ENCODE peak calls at places on chromosomes 13 and 19, in seven cellular contexts. I is Peyer's patch, Y is adrenal gland, U is transverse colon, C is esophagus squamous epithelium, P is tibial nerve, F is A549. D is an unnamed sample.

GRCh38 chr13:107329991-107330390 is 762.1 kb upstream of the ARGLU1 start:
- DNase-seq in I (no peak), Y (no peak), U (no peak), C (no peak), P (no peak), F (no peak), D (no peak)

GRCh38 chr13:81602236-81602635 is 1261.3 kb upstream of the SPRY2 start:
- DNase-seq in I (no peak), Y (no peak), U (no peak), C (no peak), P (no peak), F (no peak), D (no peak)

GRCh38 chr19:50203281-50204080 is at the start of gene MYH14:
- DNase-seq in I (no peak), Y (peak), U (peak), C (no peak), P (peak), F (peak), D (no peak)

GRCh38 chr19:8504171-8504570 is 1.7 kb upstream of the PRAM1 start:
- DNase-seq in I (no peak), Y (no peak), U (no peak), C (no peak), P (no peak), F (no peak), D (peak)

GRCh38 chr19:46489445-46490272 is 6.0 kb downstream of the PNMA8B start:
- DNase-seq in I (no peak), Y (peak), U (peak), C (no peak), P (peak), F (no peak), D (no peak)

GRCh38 chr19:52993342-52994178 is 20.2 kb upstream of the ERVV-1 start:
- DNase-seq in I (peak), Y (peak), U (peak), C (no peak), P (peak), F (peak), D (peak)

GRCh38 chr13:112885782-112886268 is 83.2 kb upstream of the MCF2L start:
- DNase-seq in I (no peak), Y (peak), U (peak), C (no peak), P (peak), F (peak), D (no peak)

GRCh38 chr13:47146991-47147783 is 250.3 kb upstream of the HTR2A start:
- DNase-seq in I (no peak), Y (no peak), U (no peak), C (no peak), P (no peak), F (no peak), D (no peak)

GRCh38 chr13:59991395-59991794 is 172.3 kb downstream of the DIAPH3 start:
- DNase-seq in I (no peak), Y (no peak), U (no peak), C (no peak), P (no peak), F (no peak), D (no peak)

GRCh38 chr19:18587561-18587960 is 1.0 kb upstream of the REX1BD start:
- DNase-seq in I (no peak), Y (no peak), U (no peak), C (no peak), P (no peak), F (no peak), D (no peak)

GRCh38 chr13:26425439-26426358 is 131.8 kb upstream of the WASF3 start:
- DNase-seq in I (no peak), Y (no peak), U (peak), C (no peak), P (no peak), F (no peak), D (no peak)

GRCh38 chr19:571127-571974 is 1.0 kb upstream of the BSG start:
- DNase-seq in I (peak), Y (peak), U (peak), C (no peak), P (no peak), F (peak), D (peak)

GRCh38 chr19:1718382-1719315 is 34.7 kb upstream of the ONECUT3 start:
- DNase-seq in I (no peak), Y (no peak), U (no peak), C (no peak), P (no peak), F (no peak), D (no peak)

GRCh38 chr13:21933001-21933400 is 262.1 kb downstream of the FGF9 start:
- DNase-seq in I (no peak), Y (no peak), U (no peak), C (no peak), P (no peak), F (no peak), D (no peak)

GRCh38 chr19:49939721-49940481 is 10.6 kb upstream of the NUP62 start:
- DNase-seq in I (no peak), Y (no peak), U (no peak), C (no peak), P (no peak), F (peak), D (no peak)

GRCh38 chr13:47594833-47595232 is 406.2 kb downstream of the SUCLA2 start:
- DNase-seq in I (no peak), Y (no peak), U (no peak), C (no peak), P (no peak), F (peak), D (peak)

GRCh38 chr13:59880468-59880867 is 283.3 kb downstream of the DIAPH3 start:
- DNase-seq in I (no peak), Y (no peak), U (no peak), C (no peak), P (no peak), F (no peak), D (no peak)

GRCh38 chr13:65594255-65594654 is 1635.9 kb downstream of the PCDH9 start:
- DNase-seq in I (no peak), Y (no peak), U (no peak), C (no peak), P (no peak), F (no peak), D (no peak)

GRCh38 chr19:15373644-15374043 is 5.9 kb downstream of the AKAP8 start:
- DNase-seq in I (no peak), Y (no peak), U (no peak), C (no peak), P (no peak), F (no peak), D (no peak)

GRCh38 chr13:24341439-24341838 is 32.1 kb downstream of the C1QTNF9 start:
- DNase-seq in I (no peak), Y (no peak), U (no peak), C (no peak), P (no peak), F (no peak), D (peak)

GRCh38 chr13:42280537-42280936 is 8.6 kb downstream of the AKAP11 start:
- DNase-seq in I (no peak), Y (no peak), U (no peak), C (no peak), P (no peak), F (no peak), D (no peak)

GRCh38 chr19:49851456-49852259 is 699 bp downstream of the PTOV1 start:
- DNase-seq in I (peak), Y (peak), U (no peak), C (no peak), P (no peak), F (no peak), D (no peak)

GRCh38 chr19:982567-983170 is 1.5 kb upstream of the WDR18 start:
- DNase-seq in I (peak), Y (peak), U (peak), C (no peak), P (no peak), F (peak), D (peak)

GRCh38 chr19:49556412-49557398 is 23.7 kb downstream of the NOSIP start:
- DNase-seq in I (no peak), Y (peak), U (no peak), C (no peak), P (no peak), F (no peak), D (no peak)

GRCh38 chr13:58906329-58907007 is 1257.3 kb downstream of the DIAPH3 start:
- DNase-seq in I (no peak), Y (no peak), U (no peak), C (no peak), P (no peak), F (no peak), D (no peak)

GRCh38 chr13:94416454-94417080 is 62.9 kb downstream of the DCT start:
- DNase-seq in I (no peak), Y (no peak), U (no peak), C (no peak), P (no peak), F (peak), D (peak)

GRCh38 chr13:59750860-59751259 is 412.9 kb downstream of the DIAPH3 start:
- DNase-seq in I (no peak), Y (no peak), U (no peak), C (no peak), P (no peak), F (no peak), D (no peak)

GRCh38 chr19:9431475-9431874 is 3.9 kb downstream of the ZNF266 start:
- DNase-seq in I (no peak), Y (no peak), U (no peak), C (no peak), P (no peak), F (no peak), D (peak)

GRCh38 chr13:26184791-26185250 is 37.3 kb downstream of the RNF6 start:
- DNase-seq in I (peak), Y (peak), U (peak), C (peak), P (peak), F (peak), D (peak)

GRCh38 chr13:44243198-44243852 is 130.3 kb upstream of the SERP2 start:
- DNase-seq in I (no peak), Y (peak), U (peak), C (no peak), P (no peak), F (peak), D (peak)

GRCh38 chr13:94168784-94169512 is 310.5 kb downstream of the DCT start:
- DNase-seq in I (no peak), Y (no peak), U (no peak), C (no peak), P (no peak), F (no peak), D (no peak)

GRCh38 chr13:111316161-111316730 is 4.2 kb upstream of the TEX29 start:
- DNase-seq in I (no peak), Y (no peak), U (no peak), C (no peak), P (no peak), F (no peak), D (no peak)

GRCh38 chr19:47243364-47243775 is 12.4 kb upstream of the BBC3 start:
- DNase-seq in I (no peak), Y (no peak), U (no peak), C (no peak), P (no peak), F (no peak), D (no peak)

DNA sequence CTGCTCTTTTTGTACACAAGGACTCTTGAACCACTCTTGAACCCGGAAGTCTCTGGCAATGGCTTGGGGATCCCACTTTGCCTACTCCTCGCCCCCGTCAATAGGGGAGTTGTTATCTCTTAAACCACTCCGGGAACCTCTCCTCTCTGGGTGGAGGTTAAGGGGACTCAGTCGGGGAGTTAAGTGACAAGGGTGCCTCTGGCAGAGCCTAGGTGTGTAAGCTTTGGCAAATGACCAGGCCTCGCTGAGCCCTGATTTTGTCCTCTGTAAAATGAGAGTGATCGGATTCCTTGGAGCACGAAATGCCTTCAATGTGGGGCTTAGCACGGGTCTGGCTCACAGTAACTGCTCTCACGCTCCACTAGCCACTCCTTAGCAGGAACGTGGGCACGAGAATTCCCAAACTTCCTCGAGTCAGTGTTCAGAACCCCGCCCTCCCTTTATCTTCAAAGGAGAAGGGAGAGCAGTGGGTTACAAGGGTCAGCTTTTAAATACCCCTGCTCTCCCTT is 193.3 kb downstream of the KATNAL1 start:
- DNase-seq in I (no peak), Y (no peak), U (peak), C (no peak), P (no peak), F (no peak), D (no peak)
- H3K4me3 ChIP-seq in I (peak), Y (peak), U (no peak), C (peak), P (no peak), F (peak), D (peak)

DNA sequence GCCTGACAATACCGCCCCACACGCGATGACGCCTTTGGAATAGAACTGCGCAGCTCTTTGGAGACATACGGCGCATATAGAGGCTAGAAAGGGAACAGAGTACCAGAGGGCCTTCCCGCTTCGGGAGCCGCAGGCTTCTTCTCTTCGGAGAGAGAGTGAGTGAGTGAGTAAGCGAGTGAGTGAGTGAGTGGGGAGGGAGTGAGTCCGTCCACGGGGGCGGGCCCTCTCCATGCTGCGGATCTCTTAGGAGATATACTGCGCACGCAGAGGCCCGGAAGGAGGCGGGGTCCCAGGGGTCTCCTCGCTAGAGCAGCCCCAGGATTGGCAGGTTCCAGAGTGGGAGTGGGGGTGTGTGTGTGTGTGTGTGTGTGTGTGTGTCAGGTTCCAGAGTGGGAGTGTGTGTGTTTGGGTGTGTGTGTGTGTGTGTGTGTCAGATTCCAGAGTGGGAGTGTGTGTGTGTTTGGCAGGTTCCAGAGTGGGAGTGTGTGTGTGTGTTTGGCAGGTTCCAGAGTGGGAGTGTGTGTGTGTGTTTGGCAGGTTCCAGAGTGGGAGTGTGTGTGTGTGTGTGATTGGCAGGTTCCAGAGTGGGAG is 97.0 kb downstream of the INSR start:
- DNase-seq in I (peak), Y (peak), U (peak), C (peak), P (peak), F (peak), D (peak)
- TF ChIP-seq POLR2A in I (peak), Y (peak), U (no peak), C (no peak), P (no peak), F (no peak), D (no peak)

GRCh38 chr19:4060621-4061177 is 6.0 kb downstream of the ZBTB7A start:
- DNase-seq in I (no peak), Y (no peak), U (peak), C (no peak), P (no peak), F (no peak), D (no peak)

GRCh38 chr19:4058696-4059492 is 7.8 kb downstream of the ZBTB7A start:
- DNase-seq in I (no peak), Y (no peak), U (peak), C (no peak), P (no peak), F (no peak), D (no peak)

GRCh38 chr19:4059493-4059880 is 7.2 kb downstream of the ZBTB7A start:
- DNase-seq in I (no peak), Y (no peak), U (peak), C (no peak), P (no peak), F (no peak), D (no peak)

GRCh38 chr19:4061178-4061682 is 5.5 kb downstream of the ZBTB7A start:
- DNase-seq in I (peak), Y (peak), U (peak), C (no peak), P (peak), F (peak), D (no peak)

DNA sequence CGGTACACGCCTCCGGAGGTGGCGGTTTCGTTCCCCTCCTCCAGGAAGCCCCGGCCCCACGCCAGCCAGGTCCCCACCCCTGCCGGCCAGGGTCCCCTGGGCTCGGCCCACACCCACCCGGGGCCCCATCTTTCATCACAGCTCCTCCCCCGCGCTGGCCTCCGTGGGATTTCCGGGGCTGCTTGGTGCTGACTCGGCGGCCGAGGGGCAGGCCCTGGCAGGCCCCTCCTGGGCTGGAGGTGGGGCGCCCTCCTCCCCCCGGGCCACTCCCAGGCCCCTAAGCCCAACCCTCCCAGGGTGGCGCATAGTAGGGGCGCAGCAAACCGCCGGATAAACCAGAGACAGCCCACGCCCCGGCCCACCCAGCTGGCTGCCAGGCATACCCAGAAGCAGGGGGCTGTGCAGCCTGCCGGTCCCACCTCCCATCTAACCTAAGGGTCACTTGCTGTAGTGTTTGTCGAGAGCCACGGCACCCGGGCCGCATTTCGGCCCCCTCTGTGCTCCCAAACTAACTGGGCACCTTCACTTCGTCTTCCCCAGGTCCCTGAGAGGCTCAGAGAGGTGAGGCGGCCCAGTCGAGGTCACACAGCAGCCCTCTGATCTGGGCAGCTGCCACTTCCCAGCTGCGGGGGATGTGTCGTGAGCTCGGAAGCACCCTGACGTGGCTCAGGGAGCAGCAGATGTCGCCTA is 6.6 kb downstream of the ZBTB7A start:
- DNase-seq in I (peak), Y (peak), U (peak), C (no peak), P (peak), F (no peak), D (peak)
- H3K4me3 ChIP-seq in I (peak), Y (no peak), U (peak), C (peak), P (peak), F (no peak), D (no peak)

GRCh38 chr19:11100064-11100463 is 10.8 kb downstream of the LDLR start:
- DNase-seq in I (no peak), Y (no peak), U (no peak), C (no peak), P (no peak), F (no peak), D (no peak)
- TF ChIP-seq POLR2A in I (no peak), Y (no peak), U (no peak), C (no peak), P (no peak), F (no peak), D (no peak)

GRCh38 chr13:30744056-30744684 is 8.8 kb downstream of the ALOX5AP start:
- DNase-seq in I (peak), Y (peak), U (peak), C (peak), P (no peak), F (peak), D (peak)
- H3K4me3 ChIP-seq in I (no peak), Y (no peak), U (no peak), C (no peak), P (no peak), F (peak), D (no peak)

DNA sequence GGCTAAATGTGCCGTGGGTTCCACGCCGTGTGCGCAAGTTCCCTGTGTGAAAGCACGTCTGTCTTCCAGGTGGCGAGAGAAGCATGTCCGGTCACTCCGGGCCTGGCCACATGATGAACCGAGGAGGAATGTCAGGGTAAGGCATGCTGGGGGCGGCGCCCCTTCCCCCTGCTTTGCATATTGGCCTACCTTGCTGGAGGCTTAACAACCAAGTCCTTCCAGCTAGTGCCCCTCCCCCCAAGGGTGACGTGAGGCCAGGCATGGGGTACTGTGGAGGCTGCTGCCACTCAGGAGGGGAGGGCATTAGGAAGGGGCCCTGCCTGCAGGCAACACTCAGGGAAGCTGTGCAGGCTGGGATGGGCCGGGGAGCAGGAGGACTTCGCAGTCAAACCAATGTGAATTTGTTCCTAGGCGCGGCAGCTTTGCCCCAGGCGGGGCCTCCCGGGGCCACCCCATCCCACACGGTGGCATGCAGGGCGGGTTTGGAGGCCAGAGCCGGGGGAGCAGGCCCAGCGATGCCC is 12.5 kb downstream of the MICOS13 start:
- DNase-seq in I (no peak), Y (no peak), U (no peak), C (no peak), P (no peak), F (no peak), D (no peak)
- TF ChIP-seq POLR2A in I (no peak), Y (no peak), U (no peak), C (no peak), P (no peak), F (no peak), D (no peak)

DNA sequence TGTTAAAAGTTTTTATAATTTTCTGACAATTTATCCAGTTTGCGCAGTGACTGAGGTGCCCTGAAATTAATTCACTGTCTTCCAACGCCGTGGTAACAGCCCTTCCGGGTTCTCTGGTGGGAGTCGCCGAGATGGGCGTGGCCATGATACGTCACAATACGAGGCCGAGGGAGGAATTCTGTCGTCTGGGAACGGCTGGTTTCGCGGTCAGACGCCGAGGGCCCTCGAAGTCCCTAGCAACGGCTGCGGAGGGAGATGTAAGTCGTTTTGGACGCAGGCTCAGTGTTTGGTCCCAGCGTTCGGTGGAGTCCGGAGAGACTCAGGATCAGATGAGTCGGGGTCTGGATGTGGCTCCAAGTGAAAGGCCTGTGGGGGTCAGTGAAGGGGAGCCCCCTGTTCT is 21.7 kb downstream of the ZNF613 start:
- DNase-seq in I (no peak), Y (no peak), U (no peak), C (no peak), P (no peak), F (no peak), D (no peak)
- H3K4me3 ChIP-seq in I (no peak), Y (no peak), U (no peak), C (no peak), P (no peak), F (no peak), D (no peak)

D was measured in NB4.